ENCODE peak calls at places on chromosomes 3 and 15, in four cellular contexts. One of them, this sample, is unnamed.
A peak's percentile ranks its signal among the peaks of the same experiment; 100 is the strongest.

GRCh38 chr15:73564255-73564654 is 68.9 kb downstream of the NPTN start:
- DNase-seq in mesendoderm: no peak
- DNase-seq in pancreas: no peak
- DNase-seq in stomach: no peak
- DNase-seq in this sample: no peak

GRCh38 chr15:90099072-90099867 is 3.0 kb downstream of the IDH2 start:
- DNase-seq in mesendoderm: no peak
- DNase-seq in pancreas: no peak
- DNase-seq in stomach: no peak
- DNase-seq in this sample: peak; percentile 29

GRCh38 chr3:106518516-106518915 is 649.7 kb upstream of the CBLB start:
- DNase-seq in mesendoderm: no peak
- DNase-seq in pancreas: no peak
- DNase-seq in stomach: no peak
- DNase-seq in this sample: no peak

GRCh38 chr3:72177075-72178050 is 392.4 kb upstream of the PROK2 start:
- DNase-seq in mesendoderm: no peak
- DNase-seq in pancreas: peak; percentile 35
- DNase-seq in stomach: peak; percentile 28
- DNase-seq in this sample: peak; percentile 34

GRCh38 chr15:49758856-49759255 is 138.0 kb downstream of the DTWD1 start:
- DNase-seq in mesendoderm: no peak
- DNase-seq in pancreas: no peak
- DNase-seq in stomach: no peak
- DNase-seq in this sample: no peak

GRCh38 chr15:85730001-85730820 is 64.5 kb downstream of the KLHL25 start:
- DNase-seq in mesendoderm: peak; percentile 71
- DNase-seq in pancreas: no peak
- DNase-seq in stomach: no peak
- DNase-seq in this sample: peak; percentile 73

GRCh38 chr3:146250449-146251382 is at the start of gene PLSCR4:
- DNase-seq in mesendoderm: peak; percentile 66
- DNase-seq in pancreas: peak; percentile 80
- DNase-seq in stomach: peak; percentile 60
- DNase-seq in this sample: peak; percentile 72

GRCh38 chr15:89728254-89728653 is 22.8 kb downstream of the MESP1 start:
- DNase-seq in mesendoderm: no peak
- DNase-seq in pancreas: no peak
- DNase-seq in stomach: no peak
- DNase-seq in this sample: no peak

GRCh38 chr15:66498501-66499386 is 1.2 kb upstream of the SNAPC5 start:
- DNase-seq in mesendoderm: peak; percentile 44
- DNase-seq in pancreas: no peak
- DNase-seq in stomach: no peak
- DNase-seq in this sample: no peak

GRCh38 chr3:10198226-10198625 is 33.5 kb downstream of the IRAK2 start:
- DNase-seq in mesendoderm: no peak
- DNase-seq in pancreas: no peak
- DNase-seq in stomach: no peak
- DNase-seq in this sample: no peak

GRCh38 chr15:88257311-88257901 is 867 bp upstream of the NTRK3 start:
- DNase-seq in mesendoderm: peak; percentile 25
- DNase-seq in pancreas: no peak
- DNase-seq in stomach: no peak
- DNase-seq in this sample: peak; percentile 77

GRCh38 chr15:88255109-88255495 is 1.4 kb downstream of the NTRK3 start:
- DNase-seq in mesendoderm: peak; percentile 29
- DNase-seq in pancreas: no peak
- DNase-seq in stomach: no peak
- DNase-seq in this sample: peak; percentile 54

GRCh38 chr15:88256261-88257230 is at the start of gene NTRK3:
- DNase-seq in mesendoderm: peak; percentile 66
- DNase-seq in pancreas: no peak
- DNase-seq in stomach: no peak
- DNase-seq in this sample: peak; percentile 93

GRCh38 chr15:88258021-88258641 is 1.6 kb upstream of the NTRK3 start:
- DNase-seq in mesendoderm: peak; percentile 90
- DNase-seq in pancreas: peak; percentile 40
- DNase-seq in stomach: no peak
- DNase-seq in this sample: peak; percentile 85

DNA sequence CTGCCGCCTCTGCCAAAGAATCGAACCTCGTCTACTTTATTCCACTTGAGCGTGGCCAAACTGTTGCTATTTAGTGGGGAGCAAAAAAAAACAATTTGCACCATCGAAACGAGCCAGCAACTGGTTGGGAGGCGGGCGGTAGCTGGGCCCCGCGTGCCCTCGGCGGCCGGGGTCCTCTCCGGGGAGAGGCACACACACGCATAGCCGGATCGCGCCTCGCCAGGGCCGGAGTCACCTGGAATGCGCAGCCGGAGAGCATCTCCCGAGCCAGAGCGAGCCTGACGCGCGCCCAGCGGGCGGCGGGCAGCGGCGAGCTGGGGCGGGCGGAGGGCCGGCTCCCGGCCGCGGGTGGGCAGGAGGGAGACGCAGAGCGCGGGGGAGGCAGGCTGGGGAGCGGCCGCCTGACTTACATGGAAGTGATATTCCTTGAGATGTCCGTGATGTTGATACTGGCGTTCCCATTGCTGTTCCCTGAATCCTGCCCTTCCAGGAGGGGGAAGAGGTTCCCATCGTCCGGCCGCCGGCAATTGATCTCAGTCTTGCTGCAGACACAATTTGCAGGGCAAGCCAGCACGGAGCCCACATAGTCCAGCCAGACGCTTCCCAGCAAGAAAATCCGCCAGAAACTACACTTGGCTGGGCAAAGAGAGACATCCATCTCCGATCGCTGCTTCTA is 905 bp downstream of the NTRK3 start:
- DNase-seq in mesendoderm: peak; percentile 56
- DNase-seq in pancreas: no peak
- DNase-seq in stomach: no peak
- DNase-seq in this sample: peak; percentile 92
- H3K4me3 ChIP-seq in mesendoderm: no peak overlapping the region
- H3K4me3 ChIP-seq in pancreas: no peak overlapping the region
- H3K4me3 ChIP-seq in stomach: peak overlapping the region; percentile 32
- H3K4me3 ChIP-seq in this sample: peak overlapping the region; percentile 74

DNA sequence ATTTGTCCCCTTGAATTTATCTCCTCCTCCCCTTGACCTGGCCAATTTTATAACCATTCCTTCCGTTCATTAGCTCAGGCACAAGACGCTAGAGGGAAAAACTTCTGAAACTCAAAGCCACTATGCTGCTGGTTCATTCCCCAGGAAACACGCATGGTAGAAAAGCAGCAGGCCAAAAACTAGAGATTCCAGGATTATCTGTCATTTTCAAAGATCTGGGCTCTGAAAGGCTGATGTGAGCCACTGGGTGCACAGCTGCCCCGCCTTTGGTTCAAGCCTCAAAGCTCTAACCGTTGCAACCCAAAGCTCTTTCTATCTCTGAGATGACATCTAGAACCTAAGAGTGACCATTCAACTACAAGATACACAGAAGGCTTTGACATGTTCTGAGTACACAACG is 6.1 kb downstream of the ANP32A start:
- DNase-seq in mesendoderm: no peak
- DNase-seq in pancreas: no peak
- DNase-seq in stomach: no peak
- DNase-seq in this sample: peak; percentile 5
- H3K36me3 ChIP-seq in mesendoderm: no peaks in the 10 kb centered on the region
- H3K36me3 ChIP-seq in pancreas: no peaks in the 10 kb centered on the region
- H3K36me3 ChIP-seq in stomach: no peaks in the 10 kb centered on the region
- H3K36me3 ChIP-seq in this sample: peaks cover 4% of the 10 kb centered on the region

GRCh38 chr3:46932455-46933225 is 43.9 kb downstream of the CCDC12 start:
- DNase-seq in mesendoderm: no peak
- DNase-seq in pancreas: no peak
- DNase-seq in stomach: peak; percentile 24
- DNase-seq in this sample: no peak

GRCh38 chr3:46930176-46930944 is 46.2 kb downstream of the CCDC12 start:
- DNase-seq in mesendoderm: no peak
- DNase-seq in pancreas: peak; percentile 35
- DNase-seq in stomach: peak; percentile 52
- DNase-seq in this sample: no peak

GRCh38 chr3:46929324-46929723 is 47.2 kb downstream of the CCDC12 start:
- DNase-seq in mesendoderm: no peak
- DNase-seq in pancreas: peak; percentile 82
- DNase-seq in stomach: peak; percentile 92
- DNase-seq in this sample: no peak

GRCh38 chr3:46931631-46932441 is 44.7 kb downstream of the CCDC12 start:
- DNase-seq in mesendoderm: no peak
- DNase-seq in pancreas: peak; percentile 60
- DNase-seq in stomach: peak; percentile 59
- DNase-seq in this sample: no peak

GRCh38 chr3:46930945-46931403 is 45.6 kb downstream of the CCDC12 start:
- DNase-seq in mesendoderm: peak; percentile 83
- DNase-seq in pancreas: peak; percentile 40
- DNase-seq in stomach: peak; percentile 64
- DNase-seq in this sample: no peak
- H3K4me3 ChIP-seq in mesendoderm: no peak overlapping the region
- H3K4me3 ChIP-seq in pancreas: no peak overlapping the region
- H3K4me3 ChIP-seq in stomach: no peak overlapping the region
- H3K4me3 ChIP-seq in this sample: no peak overlapping the region

GRCh38 chr3:45729614-45730013 is 40.4 kb downstream of the SACM1L start:
- DNase-seq in mesendoderm: no peak
- DNase-seq in pancreas: no peak
- DNase-seq in stomach: no peak
- DNase-seq in this sample: no peak

GRCh38 chr3:45724919-45725318 is 35.7 kb downstream of the SACM1L start:
- DNase-seq in mesendoderm: no peak
- DNase-seq in pancreas: no peak
- DNase-seq in stomach: no peak
- DNase-seq in this sample: no peak

DNA sequence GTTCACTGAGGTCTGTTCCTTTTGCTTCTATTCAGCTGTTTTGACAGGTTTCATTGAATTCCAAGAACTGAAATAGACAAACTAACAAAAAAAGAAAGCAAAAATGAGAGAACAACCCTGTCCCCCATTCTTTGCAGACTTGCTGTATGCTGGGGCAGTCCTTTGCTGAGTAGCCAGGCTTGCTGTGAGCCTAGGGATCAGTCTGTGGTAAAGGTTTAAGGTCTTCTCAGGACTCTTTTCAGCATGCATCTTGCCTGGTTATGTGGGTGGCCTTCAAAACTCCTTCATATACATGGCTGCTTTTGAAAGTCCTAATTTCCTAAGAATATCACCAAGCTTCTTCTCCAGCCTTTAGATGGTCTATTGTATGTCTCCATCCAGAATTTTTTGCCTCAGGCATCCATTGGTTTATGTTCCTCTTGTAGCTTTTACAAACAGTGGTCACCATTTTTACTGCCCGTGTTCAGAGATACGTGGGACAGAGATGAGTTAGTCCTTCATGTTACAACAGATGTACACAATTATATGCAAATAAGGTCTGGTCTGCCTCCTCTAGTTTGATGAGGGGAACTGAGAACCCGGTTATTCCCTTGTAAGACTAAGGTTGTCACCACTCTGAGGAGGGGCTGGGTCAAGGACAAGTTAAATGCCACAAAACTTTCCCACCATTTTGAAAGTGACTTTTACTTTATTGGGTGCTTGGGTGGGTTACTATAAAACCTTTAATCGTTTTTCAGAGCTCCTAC is 41.4 kb downstream of the SACM1L start:
- DNase-seq in mesendoderm: no peak
- DNase-seq in pancreas: no peak
- DNase-seq in stomach: no peak
- DNase-seq in this sample: no peak
- H3K36me3 ChIP-seq in mesendoderm: peaks cover 5% of the 10 kb centered on the region
- H3K36me3 ChIP-seq in pancreas: peaks cover 5% of the 10 kb centered on the region
- H3K36me3 ChIP-seq in stomach: peaks cover 79% of the 10 kb centered on the region
- H3K36me3 ChIP-seq in this sample: peaks cover 12% of the 10 kb centered on the region

GRCh38 chr3:139934557-139935070 is 371 bp upstream of the CLSTN2 start:
- DNase-seq in mesendoderm: peak; percentile 92
- DNase-seq in pancreas: peak; percentile 68
- DNase-seq in stomach: no peak
- DNase-seq in this sample: peak; percentile 90
- H3K4me3 ChIP-seq in mesendoderm: peak overlapping the region; percentile 43
- H3K4me3 ChIP-seq in pancreas: peak overlapping the region; percentile 31
- H3K4me3 ChIP-seq in stomach: peak overlapping the region; percentile 47
- H3K4me3 ChIP-seq in this sample: peak overlapping the region; percentile 61

GRCh38 chr3:116669576-116669975 is 40.0 kb upstream of the TUSC7 start:
- DNase-seq in mesendoderm: no peak
- DNase-seq in pancreas: no peak
- DNase-seq in stomach: no peak
- DNase-seq in this sample: no peak
- H3K36me3 ChIP-seq in mesendoderm: no peaks in the 10 kb centered on the region
- H3K36me3 ChIP-seq in pancreas: no peaks in the 10 kb centered on the region
- H3K36me3 ChIP-seq in stomach: no peaks in the 10 kb centered on the region
- H3K36me3 ChIP-seq in this sample: no peaks in the 10 kb centered on the region

GRCh38 chr3:89300519-89300918 is 193.1 kb downstream of the EPHA3 start:
- DNase-seq in mesendoderm: no peak
- DNase-seq in pancreas: no peak
- DNase-seq in stomach: no peak
- DNase-seq in this sample: no peak
- H3K4me3 ChIP-seq in mesendoderm: no peak overlapping the region
- H3K4me3 ChIP-seq in pancreas: no peak overlapping the region
- H3K4me3 ChIP-seq in stomach: no peak overlapping the region
- H3K4me3 ChIP-seq in this sample: no peak overlapping the region

DNA sequence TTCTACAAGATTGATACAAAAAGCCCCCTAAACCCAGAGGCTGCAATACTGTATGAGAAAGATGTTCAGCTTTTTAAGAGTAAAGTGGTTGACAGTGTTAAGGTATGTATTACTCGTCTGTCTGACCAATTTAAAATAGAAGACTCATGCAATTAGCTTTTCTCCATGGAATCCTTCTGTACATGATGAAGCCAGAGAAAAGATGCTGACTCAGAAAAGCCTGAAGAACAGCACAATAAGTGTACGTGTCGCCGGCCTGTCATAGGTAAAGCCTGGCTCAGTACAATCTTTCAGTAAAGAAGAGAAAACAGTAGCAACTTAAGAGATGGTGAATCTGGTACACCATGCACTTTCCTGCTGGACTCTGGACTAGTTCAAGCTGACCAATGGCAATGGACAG is 16.4 kb downstream of the NEK4 start:
- DNase-seq in mesendoderm: no peak
- DNase-seq in pancreas: no peak
- DNase-seq in stomach: no peak
- DNase-seq in this sample: no peak
- H3K36me3 ChIP-seq in mesendoderm: peaks cover 3% of the 10 kb centered on the region
- H3K36me3 ChIP-seq in pancreas: peaks cover 12% of the 10 kb centered on the region
- H3K36me3 ChIP-seq in stomach: peaks cover 97% of the 10 kb centered on the region
- H3K36me3 ChIP-seq in this sample: peaks cover 8% of the 10 kb centered on the region

This sample was measured in H7.